ENCODE peak calls at places on chromosomes 7 and 10, in eight cellular contexts. I, T, S, O, B, M, A and H are unnamed samples.

GRCh38 chr10:84329986-84330651 is 1.7 kb downstream of the CCSER2 start:
- DNase-seq in B (no peak), T (no peak), A (no peak), I (no peak), O (peak; percentile 76), S (peak; percentile 18), M (peak; percentile 78), H (no peak)

GRCh38 chr10:80571352-80571751 is 33.6 kb downstream of the SH2D4B start:
- DNase-seq in I (no peak), S (no peak), M (no peak), T (no peak), A (no peak), O (no peak), B (no peak), H (no peak)

GRCh38 chr10:95560288-95561199 is 627 bp downstream of the SORBS1 start:
- DNase-seq in S (peak; percentile 28), A (peak; percentile 22), T (no peak), M (peak; percentile 39), B (peak; percentile 59), I (peak; percentile 30), O (peak; percentile 55), H (peak; percentile 63)

GRCh38 chr10:21184216-21184615 is 287.1 kb upstream of the NEBL start:
- DNase-seq in B (peak; percentile 59), I (peak; percentile 14), S (no peak), A (peak; percentile 48), O (no peak), T (no peak), M (no peak), H (no peak)

GRCh38 chr10:58064714-58065528 is 202.8 kb downstream of the IPMK start:
- DNase-seq in O (no peak), S (no peak), M (no peak), A (peak; percentile 61), I (peak; percentile 29), B (peak; percentile 66), T (peak; percentile 35), H (no peak)

GRCh38 chr10:87715727-87716670 is 56.3 kb downstream of the PAPSS2 start:
- DNase-seq in M (no peak), T (no peak), A (no peak), I (no peak), B (no peak), S (no peak), O (no peak), H (no peak)

GRCh38 chr10:100728928-100729876 is 16.2 kb upstream of the PAX2 start:
- DNase-seq in A (peak; percentile 5), O (no peak), B (peak; percentile 50), S (no peak), I (no peak), T (peak; percentile 50), M (no peak), H (no peak)

GRCh38 chr7:7773334-7774308 is 55.2 kb upstream of the RPA3 start:
- DNase-seq in B (no peak), O (no peak), A (no peak), T (no peak), I (no peak), S (no peak), M (no peak), H (no peak)

GRCh38 chr7:10974717-10975032 is 1.0 kb downstream of the PHF14 start:
- DNase-seq in O (no peak), I (no peak), A (no peak), T (peak; percentile 15), S (no peak), B (no peak), M (no peak), H (no peak)

GRCh38 chr10:72612203-72612826 is 13.6 kb downstream of the MICU1 start:
- DNase-seq in M (no peak), O (no peak), T (no peak), S (no peak), B (peak; percentile 33), A (peak; percentile 9), I (no peak), H (no peak)

GRCh38 chr7:22443370-22444180 is 56.4 kb downstream of the STEAP1B start:
- DNase-seq in O (no peak), A (peak; percentile 74), B (no peak), T (peak; percentile 95), M (no peak), S (no peak), I (no peak), H (no peak)

GRCh38 chr7:155864991-155865690 is 52.9 kb upstream of the SHH start:
- DNase-seq in S (no peak), A (no peak), I (no peak), M (no peak), B (no peak), T (no peak), O (no peak), H (no peak)

GRCh38 chr7:45683556-45684148 is 109.5 kb downstream of the ADCY1 start:
- DNase-seq in B (no peak), S (no peak), A (no peak), T (no peak), I (peak; percentile 2), O (no peak), M (no peak), H (peak; percentile 42)

GRCh38 chr7:123594813-123595241 is 6.8 kb upstream of the ASB15 start:
- DNase-seq in I (no peak), S (no peak), T (peak; percentile 59), O (no peak), M (no peak), B (no peak), A (no peak), H (no peak)

GRCh38 chr7:108630002-108630401 is 60.3 kb downstream of the DNAJB9 start:
- DNase-seq in M (no peak), B (peak; percentile 88), I (no peak), O (no peak), S (no peak), A (peak; percentile 85), T (no peak), H (no peak)

GRCh38 chr7:99559276-99559915 is 954 bp downstream of the ZNF655 start:
- DNase-seq in A (no peak), O (no peak), I (no peak), T (no peak), M (no peak), S (no peak), B (no peak), H (no peak)

GRCh38 chr10:70656489-70656888 is 15.8 kb upstream of the ADAMTS14 start:
- DNase-seq in B (peak; percentile 95), A (peak; percentile 97), I (no peak), M (no peak), S (no peak), T (no peak), O (no peak), H (no peak)

GRCh38 chr10:123986736-123987135 is 95.1 kb upstream of the CPXM2 start:
- DNase-seq in A (no peak), I (no peak), T (no peak), S (no peak), B (no peak), O (no peak), M (no peak), H (no peak)

GRCh38 chr7:75727881-75728592 is 10.7 kb downstream of the HIP1 start:
- DNase-seq in M (peak; percentile 89), B (peak; percentile 62), A (no peak), S (peak; percentile 14), I (no peak), T (peak; percentile 91), O (peak; percentile 63), H (no peak)

DNA sequence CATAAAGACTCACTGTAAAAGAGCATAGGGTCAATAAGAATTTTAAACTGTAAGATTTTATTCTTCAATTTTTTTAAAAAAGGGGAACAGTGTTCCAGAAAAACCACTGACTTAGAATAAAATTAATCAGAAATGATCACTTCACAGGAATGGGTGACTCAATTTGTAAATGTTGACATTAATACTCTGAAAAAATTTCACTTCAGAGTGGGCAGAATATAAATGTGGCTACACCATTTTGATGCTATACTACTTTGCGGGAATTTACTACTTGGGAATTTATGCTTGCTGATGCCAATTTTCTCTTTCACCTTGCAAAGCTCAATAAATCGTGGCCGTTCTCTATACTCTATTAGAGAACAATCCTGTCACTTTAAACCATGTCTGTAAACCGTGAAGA is 126.9 kb downstream of the HIBADH start:
- DNase-seq in B (no peak), S (no peak), O (no peak), T (no peak), I (no peak), A (no peak), M (no peak), H (no peak)
- H3K27ac ChIP-seq in B (no peak overlapping the region), S (no peak overlapping the region), O (no peak overlapping the region), T (no peak overlapping the region), I (no peak overlapping the region), A (no peak overlapping the region), M (no peak overlapping the region), H (no peak overlapping the region)

GRCh38 chr7:142519790-142520078 is 229.5 kb upstream of the PRSS1 start:
- DNase-seq in O (no peak), M (no peak), B (no peak), I (no peak), A (no peak), S (no peak), T (no peak), H (no peak)
- H3K4me1 ChIP-seq in O (peaks cover 25% of the 10 kb centered on the region), M (peaks cover 13% of the 10 kb centered on the region), B (no peaks in the 10 kb centered on the region), I (peaks cover 14% of the 10 kb centered on the region), A (no peaks in the 10 kb centered on the region), S (no peaks in the 10 kb centered on the region), T (no peaks in the 10 kb centered on the region), H (peaks cover 5% of the 10 kb centered on the region)

DNA sequence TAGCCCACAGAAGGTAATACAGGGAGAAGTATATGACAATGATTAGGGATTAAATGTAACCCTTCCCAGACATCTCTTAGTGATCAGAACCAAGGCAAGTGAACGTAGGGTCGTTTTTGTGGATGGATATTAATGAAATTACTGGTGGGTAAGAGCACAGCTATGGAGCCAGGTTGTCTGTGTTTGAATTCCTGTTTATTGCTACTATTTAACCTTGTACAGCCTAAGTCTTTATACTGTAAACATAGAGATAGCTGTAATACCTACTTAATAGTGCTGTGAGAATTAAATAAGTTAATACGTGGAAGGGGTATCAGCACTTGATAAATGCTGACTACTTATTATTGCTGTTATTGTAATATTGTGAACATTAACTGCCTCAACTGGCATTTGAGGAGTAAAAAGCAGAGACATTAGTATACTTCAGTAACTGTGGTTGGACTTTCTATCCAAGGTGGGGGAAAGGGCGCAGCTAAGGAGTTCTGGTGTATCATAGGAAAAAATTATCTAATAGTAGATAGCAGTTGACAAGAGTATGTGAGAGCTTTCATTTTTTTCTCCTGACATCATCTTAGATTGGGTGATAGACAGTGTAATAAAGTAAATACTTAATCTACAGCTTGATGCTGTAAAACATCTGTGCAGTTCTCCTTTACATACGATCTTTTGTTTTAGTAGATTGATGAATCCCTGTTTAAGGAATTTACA is 68.8 kb downstream of the PHTF2 start:
- DNase-seq in O (no peak), I (no peak), S (no peak), A (no peak), M (no peak), B (peak; percentile 31), T (no peak), H (no peak)
- H3K27ac ChIP-seq in O (no peak overlapping the region), I (no peak overlapping the region), S (no peak overlapping the region), A (peak overlapping the region; percentile 71), M (no peak overlapping the region), B (no peak overlapping the region), T (no peak overlapping the region), H (no peak overlapping the region)

GRCh38 chr7:143417734-143418378 is 9.2 kb upstream of the EPHA1 start:
- DNase-seq in M (no peak), O (no peak), I (no peak), S (no peak), A (no peak), B (no peak), T (no peak), H (no peak)
- H3K4me1 ChIP-seq in M (no peaks in the 10 kb centered on the region), O (no peaks in the 10 kb centered on the region), I (no peaks in the 10 kb centered on the region), S (no peaks in the 10 kb centered on the region), A (no peaks in the 10 kb centered on the region), B (no peaks in the 10 kb centered on the region), T (peaks cover 9% of the 10 kb centered on the region), H (no peaks in the 10 kb centered on the region)